ENCODE peak calls at places on chromosomes 16 and 17, in four cellular contexts. N is stimulated activated CD8-positive, alpha-beta memory T cell treated with anti-CD3 and anti-CD28 coated beads, Interleukin-4, amount 100 ng/mL, for 24 hours; R is NCI-H460; G is hepatic stellate cell. I is an unnamed sample.

GRCh38 chr16:14539631-14540030 is 90.4 kb downstream of the PARN start:
- DNase-seq in N (no peak), R (no peak), G (no peak), I (no peak)

GRCh38 chr16:46690281-46691178 is 1.1 kb downstream of the ORC6 start:
- DNase-seq in N (no peak), R (no peak), G (peak), I (no peak)

GRCh38 chr17:170130-170654 is 11.3 kb downstream of the DOC2B start:
- DNase-seq in N (no peak), R (no peak), G (no peak), I (no peak)

GRCh38 chr17:57782642-57783337 is 37.7 kb upstream of the CCDC182 start:
- DNase-seq in N (no peak), R (no peak), G (no peak), I (no peak)

GRCh38 chr16:50709061-50709695 is 15.8 kb downstream of the NOD2 start:
- DNase-seq in N (no peak), R (no peak), G (no peak), I (no peak)

GRCh38 chr16:14497245-14498082 is 132.6 kb downstream of the PARN start:
- DNase-seq in N (no peak), R (no peak), G (no peak), I (no peak)

GRCh38 chr17:27810211-27810901 is 10.0 kb upstream of the NOS2 start:
- DNase-seq in N (no peak), R (no peak), G (no peak), I (no peak)

GRCh38 chr17:81831957-81832607 is 1.0 kb downstream of the MCRIP1 start:
- DNase-seq in N (peak), R (no peak), G (peak), I (peak)

GRCh38 chr17:10790491-10791401 is 13.2 kb downstream of the TMEM238L start:
- DNase-seq in N (no peak), R (no peak), G (no peak), I (no peak)

GRCh38 chr17:835263-835662 is 53.1 kb downstream of the MRM3 start:
- DNase-seq in N (no peak), R (no peak), G (peak), I (peak)

GRCh38 chr16:67730326-67730725 is 11.2 kb upstream of the GFOD2 start:
- DNase-seq in N (no peak), R (no peak), G (no peak), I (no peak)

GRCh38 chr16:81261049-81261648 is 22.7 kb downstream of the BCO1 start:
- DNase-seq in N (no peak), R (peak), G (no peak), I (no peak)

GRCh38 chr17:2068589-2069051 is 13.7 kb downstream of the HIC1 start:
- DNase-seq in N (no peak), R (no peak), G (no peak), I (no peak)

GRCh38 chr17:6894206-6894528 is 62.6 kb upstream of the TEKT1 start:
- DNase-seq in N (no peak), R (no peak), G (no peak), I (no peak)

I was measured in HTR-8/SVneo.